ENCODE peak calls at places on chromosome 19, in five cellular contexts. One of them, this sample, is unnamed.

GRCh38 chr19:1486720-1487575 is 3.2 kb downstream of the PCSK4 start:
- DNase-seq in naive thymus-derived CD8-positive, alpha-beta T cell: no peak
- DNase-seq in mucosa of descending colon: no peak
- DNase-seq in naive thymus-derived CD4-positive, alpha-beta T cell: no peak
- DNase-seq in HL-60: no peak
- DNase-seq in this sample: no peak

GRCh38 chr19:39410620-39411005 is 1.9 kb upstream of the PLEKHG2 start:
- DNase-seq in naive thymus-derived CD8-positive, alpha-beta T cell: peak; percentile 19
- DNase-seq in mucosa of descending colon: peak; percentile 39
- DNase-seq in naive thymus-derived CD4-positive, alpha-beta T cell: no peak
- DNase-seq in HL-60: no peak
- DNase-seq in this sample: no peak

GRCh38 chr19:5434970-5435641 is 20.1 kb upstream of the ZNRF4 start:
- DNase-seq in naive thymus-derived CD8-positive, alpha-beta T cell: no peak
- DNase-seq in mucosa of descending colon: no peak
- DNase-seq in naive thymus-derived CD4-positive, alpha-beta T cell: no peak
- DNase-seq in HL-60: no peak
- DNase-seq in this sample: no peak

GRCh38 chr19:32677657-32678056 is 2.0 kb downstream of the RGS9BP start:
- DNase-seq in naive thymus-derived CD8-positive, alpha-beta T cell: no peak
- DNase-seq in mucosa of descending colon: no peak
- DNase-seq in naive thymus-derived CD4-positive, alpha-beta T cell: no peak
- DNase-seq in HL-60: no peak
- DNase-seq in this sample: no peak

GRCh38 chr19:40623403-40624239 is 22.5 kb downstream of the LTBP4 start:
- DNase-seq in naive thymus-derived CD8-positive, alpha-beta T cell: no peak
- DNase-seq in mucosa of descending colon: peak; percentile 94
- DNase-seq in naive thymus-derived CD4-positive, alpha-beta T cell: no peak
- DNase-seq in HL-60: no peak
- DNase-seq in this sample: no peak

GRCh38 chr19:3784607-3785463 is 1.3 kb downstream of the MATK start:
- DNase-seq in naive thymus-derived CD8-positive, alpha-beta T cell: no peak
- DNase-seq in mucosa of descending colon: no peak
- DNase-seq in naive thymus-derived CD4-positive, alpha-beta T cell: no peak
- DNase-seq in HL-60: no peak
- DNase-seq in this sample: no peak

GRCh38 chr19:11387154-11388034 is 3.3 kb upstream of the EPOR start:
- DNase-seq in naive thymus-derived CD8-positive, alpha-beta T cell: no peak
- DNase-seq in mucosa of descending colon: no peak
- DNase-seq in naive thymus-derived CD4-positive, alpha-beta T cell: peak; percentile 40
- DNase-seq in HL-60: peak; percentile 69
- DNase-seq in this sample: no peak

GRCh38 chr19:50794778-50795664 is 4.8 kb downstream of the ACP4 start:
- DNase-seq in naive thymus-derived CD8-positive, alpha-beta T cell: no peak
- DNase-seq in mucosa of descending colon: no peak
- DNase-seq in naive thymus-derived CD4-positive, alpha-beta T cell: no peak
- DNase-seq in HL-60: peak; percentile 67
- DNase-seq in this sample: peak; percentile 41

GRCh38 chr19:1264801-1265610 is 4.1 kb upstream of the CIRBP start:
- DNase-seq in naive thymus-derived CD8-positive, alpha-beta T cell: no peak
- DNase-seq in mucosa of descending colon: peak; percentile 62
- DNase-seq in naive thymus-derived CD4-positive, alpha-beta T cell: no peak
- DNase-seq in HL-60: no peak
- DNase-seq in this sample: no peak

GRCh38 chr19:51345076-51345620 is 3.2 kb upstream of the VSIG10L start:
- DNase-seq in naive thymus-derived CD8-positive, alpha-beta T cell: no peak
- DNase-seq in mucosa of descending colon: no peak
- DNase-seq in naive thymus-derived CD4-positive, alpha-beta T cell: no peak
- DNase-seq in HL-60: no peak
- DNase-seq in this sample: no peak

GRCh38 chr19:6700586-6701316 is 19.7 kb downstream of the C3 start:
- DNase-seq in naive thymus-derived CD8-positive, alpha-beta T cell: no peak
- DNase-seq in mucosa of descending colon: no peak
- DNase-seq in naive thymus-derived CD4-positive, alpha-beta T cell: no peak
- DNase-seq in HL-60: no peak
- DNase-seq in this sample: no peak

GRCh38 chr19:9075064-9075964 is 11.5 kb upstream of the OR1M1 start:
- DNase-seq in naive thymus-derived CD8-positive, alpha-beta T cell: no peak
- DNase-seq in mucosa of descending colon: peak; percentile 31
- DNase-seq in naive thymus-derived CD4-positive, alpha-beta T cell: no peak
- DNase-seq in HL-60: no peak
- DNase-seq in this sample: no peak

GRCh38 chr19:8093740-8094139 is 41.2 kb downstream of the CCL25 start:
- DNase-seq in naive thymus-derived CD8-positive, alpha-beta T cell: no peak
- DNase-seq in mucosa of descending colon: no peak
- DNase-seq in naive thymus-derived CD4-positive, alpha-beta T cell: no peak
- DNase-seq in HL-60: no peak
- DNase-seq in this sample: no peak

GRCh38 chr19:16288544-16288943 is 36.1 kb upstream of the KLF2 start:
- DNase-seq in naive thymus-derived CD8-positive, alpha-beta T cell: no peak
- DNase-seq in mucosa of descending colon: no peak
- DNase-seq in naive thymus-derived CD4-positive, alpha-beta T cell: peak; percentile 31
- DNase-seq in HL-60: no peak
- DNase-seq in this sample: no peak

GRCh38 chr19:16235811-16236710 is 38.4 kb downstream of the AP1M1 start:
- DNase-seq in naive thymus-derived CD8-positive, alpha-beta T cell: peak; percentile 40
- DNase-seq in mucosa of descending colon: no peak
- DNase-seq in naive thymus-derived CD4-positive, alpha-beta T cell: peak; percentile 27
- DNase-seq in HL-60: no peak
- DNase-seq in this sample: no peak

GRCh38 chr19:6087074-6087506 is 23.2 kb downstream of the RFX2 start:
- DNase-seq in naive thymus-derived CD8-positive, alpha-beta T cell: no peak
- DNase-seq in mucosa of descending colon: peak; percentile 58
- DNase-seq in naive thymus-derived CD4-positive, alpha-beta T cell: peak; percentile 37
- DNase-seq in HL-60: no peak
- DNase-seq in this sample: peak; percentile 31

GRCh38 chr19:13817018-13817614 is 21.9 kb downstream of the ZSWIM4 start:
- DNase-seq in naive thymus-derived CD8-positive, alpha-beta T cell: no peak
- DNase-seq in mucosa of descending colon: peak; percentile 86
- DNase-seq in naive thymus-derived CD4-positive, alpha-beta T cell: no peak
- DNase-seq in HL-60: no peak
- DNase-seq in this sample: no peak

GRCh38 chr19:41700381-41701195 is 7.8 kb upstream of the CEACAM5 start:
- DNase-seq in naive thymus-derived CD8-positive, alpha-beta T cell: no peak
- DNase-seq in mucosa of descending colon: no peak
- DNase-seq in naive thymus-derived CD4-positive, alpha-beta T cell: no peak
- DNase-seq in HL-60: no peak
- DNase-seq in this sample: no peak

GRCh38 chr19:55643733-55644116 is 276 bp downstream of the ZNF581 start:
- DNase-seq in naive thymus-derived CD8-positive, alpha-beta T cell: no peak
- DNase-seq in mucosa of descending colon: peak; percentile 26
- DNase-seq in naive thymus-derived CD4-positive, alpha-beta T cell: no peak
- DNase-seq in HL-60: no peak
- DNase-seq in this sample: no peak

GRCh38 chr19:23949611-23950010 is 34.9 kb downstream of the ZNF726 start:
- DNase-seq in naive thymus-derived CD8-positive, alpha-beta T cell: no peak
- DNase-seq in mucosa of descending colon: no peak
- DNase-seq in naive thymus-derived CD4-positive, alpha-beta T cell: no peak
- DNase-seq in HL-60: no peak
- DNase-seq in this sample: no peak

GRCh38 chr19:13492128-13492527 is 14.2 kb downstream of the CACNA1A start:
- DNase-seq in naive thymus-derived CD8-positive, alpha-beta T cell: no peak
- DNase-seq in mucosa of descending colon: no peak
- DNase-seq in naive thymus-derived CD4-positive, alpha-beta T cell: no peak
- DNase-seq in HL-60: no peak
- DNase-seq in this sample: no peak

GRCh38 chr19:56736571-56736970 is 65.0 kb upstream of the ZNF835 start:
- DNase-seq in naive thymus-derived CD8-positive, alpha-beta T cell: no peak
- DNase-seq in mucosa of descending colon: no peak
- DNase-seq in naive thymus-derived CD4-positive, alpha-beta T cell: no peak
- DNase-seq in HL-60: no peak
- DNase-seq in this sample: no peak

GRCh38 chr19:11017275-11018035 is 56.6 kb downstream of the SMARCA4 start:
- DNase-seq in naive thymus-derived CD8-positive, alpha-beta T cell: no peak
- DNase-seq in mucosa of descending colon: no peak
- DNase-seq in naive thymus-derived CD4-positive, alpha-beta T cell: no peak
- DNase-seq in HL-60: no peak
- DNase-seq in this sample: no peak

GRCh38 chr19:52542984-52543664 is 15.7 kb downstream of the ZNF808 start:
- DNase-seq in naive thymus-derived CD8-positive, alpha-beta T cell: no peak
- DNase-seq in mucosa of descending colon: no peak
- DNase-seq in naive thymus-derived CD4-positive, alpha-beta T cell: no peak
- DNase-seq in HL-60: peak; percentile 20
- DNase-seq in this sample: peak; percentile 5

GRCh38 chr19:50383852-50384684 is at the start of gene POLD1:
- DNase-seq in naive thymus-derived CD8-positive, alpha-beta T cell: peak; percentile 99
- DNase-seq in mucosa of descending colon: peak; percentile 100
- DNase-seq in naive thymus-derived CD4-positive, alpha-beta T cell: peak; percentile 99
- DNase-seq in HL-60: peak; percentile 97
- DNase-seq in this sample: peak; percentile 95

GRCh38 chr19:2883686-2884439 is 16.7 kb downstream of the ZNF556 start:
- DNase-seq in naive thymus-derived CD8-positive, alpha-beta T cell: no peak
- DNase-seq in mucosa of descending colon: no peak
- DNase-seq in naive thymus-derived CD4-positive, alpha-beta T cell: no peak
- DNase-seq in HL-60: no peak
- DNase-seq in this sample: peak; percentile 54

GRCh38 chr19:45217957-45218334 is 27.3 kb downstream of the EXOC3L2 start:
- DNase-seq in naive thymus-derived CD8-positive, alpha-beta T cell: no peak
- DNase-seq in mucosa of descending colon: no peak
- DNase-seq in naive thymus-derived CD4-positive, alpha-beta T cell: no peak
- DNase-seq in HL-60: no peak
- DNase-seq in this sample: no peak

GRCh38 chr19:5099822-5100221 is 130.9 kb downstream of the KDM4B start:
- DNase-seq in naive thymus-derived CD8-positive, alpha-beta T cell: no peak
- DNase-seq in mucosa of descending colon: no peak
- DNase-seq in naive thymus-derived CD4-positive, alpha-beta T cell: no peak
- DNase-seq in HL-60: no peak
- DNase-seq in this sample: no peak

GRCh38 chr19:18156841-18157464 is 4.0 kb downstream of the PIK3R2 start:
- DNase-seq in naive thymus-derived CD8-positive, alpha-beta T cell: no peak
- DNase-seq in mucosa of descending colon: peak; percentile 94
- DNase-seq in naive thymus-derived CD4-positive, alpha-beta T cell: no peak
- DNase-seq in HL-60: no peak
- DNase-seq in this sample: no peak

GRCh38 chr19:39406656-39407393 is at the start of gene ZFP36:
- DNase-seq in naive thymus-derived CD8-positive, alpha-beta T cell: peak; percentile 81
- DNase-seq in mucosa of descending colon: peak; percentile 96
- DNase-seq in naive thymus-derived CD4-positive, alpha-beta T cell: peak; percentile 88
- DNase-seq in HL-60: peak; percentile 80
- DNase-seq in this sample: peak; percentile 72

GRCh38 chr19:29084266-29084665 is 128.7 kb downstream of the UQCRFS1 start:
- DNase-seq in naive thymus-derived CD8-positive, alpha-beta T cell: no peak
- DNase-seq in mucosa of descending colon: no peak
- DNase-seq in naive thymus-derived CD4-positive, alpha-beta T cell: no peak
- DNase-seq in HL-60: peak; percentile 61
- DNase-seq in this sample: no peak

GRCh38 chr19:18320865-18321728 is 1.8 kb downstream of the LSM4 start:
- DNase-seq in naive thymus-derived CD8-positive, alpha-beta T cell: no peak
- DNase-seq in mucosa of descending colon: peak; percentile 87
- DNase-seq in naive thymus-derived CD4-positive, alpha-beta T cell: no peak
- DNase-seq in HL-60: no peak
- DNase-seq in this sample: no peak